ENCODE peak calls at places on chromosomes 13 and 19, in four cellular contexts. One of them, this sample, is unnamed.

GRCh38 chr13:89315287-89315686 is 1644.1 kb downstream of the SLITRK5 start:
- DNase-seq in fibroblast of lung: peak; percentile 26
- DNase-seq in Panc1: no peak
- DNase-seq in substantia nigra: no peak
- DNase-seq in this sample: no peak

GRCh38 chr13:40963927-40964326 is 55.2 kb downstream of the ELF1 start:
- DNase-seq in fibroblast of lung: peak; percentile 43
- DNase-seq in substantia nigra: no peak
- DNase-seq in Panc1: no peak
- DNase-seq in this sample: peak; percentile 66

GRCh38 chr13:98224557-98224956 is 47.5 kb upstream of the RNF113B start:
- DNase-seq in Panc1: no peak
- DNase-seq in fibroblast of lung: no peak
- DNase-seq in substantia nigra: no peak
- DNase-seq in this sample: no peak

GRCh38 chr13:104809483-104809882 is 1726.0 kb downstream of the EFNB2 start:
- DNase-seq in substantia nigra: no peak
- DNase-seq in fibroblast of lung: peak; percentile 52
- DNase-seq in Panc1: no peak
- DNase-seq in this sample: no peak

GRCh38 chr19:2199215-2199614 is 35.5 kb downstream of the DOT1L start:
- DNase-seq in fibroblast of lung: no peak
- DNase-seq in substantia nigra: no peak
- DNase-seq in Panc1: no peak
- DNase-seq in this sample: no peak

GRCh38 chr13:41465215-41465907 is 8.0 kb downstream of the RGCC start:
- DNase-seq in substantia nigra: no peak
- DNase-seq in fibroblast of lung: peak; percentile 81
- DNase-seq in Panc1: no peak
- DNase-seq in this sample: peak; percentile 45

GRCh38 chr19:464146-464545 is 3.3 kb upstream of the SHC2 start:
- DNase-seq in substantia nigra: no peak
- DNase-seq in Panc1: no peak
- DNase-seq in fibroblast of lung: no peak
- DNase-seq in this sample: no peak

GRCh38 chr19:8655340-8655709 is 24.9 kb downstream of the NFILZ start:
- DNase-seq in substantia nigra: no peak
- DNase-seq in fibroblast of lung: no peak
- DNase-seq in Panc1: no peak
- DNase-seq in this sample: no peak

GRCh38 chr13:72384186-72384823 is 343.1 kb downstream of the MZT1 start:
- DNase-seq in Panc1: no peak
- DNase-seq in substantia nigra: no peak
- DNase-seq in fibroblast of lung: peak; percentile 6
- DNase-seq in this sample: no peak

GRCh38 chr19:40778865-40779284 is 828 bp downstream of the RAB4B start:
- DNase-seq in fibroblast of lung: no peak
- DNase-seq in Panc1: no peak
- DNase-seq in substantia nigra: no peak
- DNase-seq in this sample: no peak

GRCh38 chr13:72521965-72522661 is 205.3 kb downstream of the MZT1 start:
- DNase-seq in substantia nigra: no peak
- DNase-seq in fibroblast of lung: no peak
- DNase-seq in Panc1: no peak
- DNase-seq in this sample: no peak

GRCh38 chr13:71867101-71867814 is at the start of gene DACH1:
- DNase-seq in Panc1: no peak
- DNase-seq in substantia nigra: no peak
- DNase-seq in fibroblast of lung: peak; percentile 83
- DNase-seq in this sample: no peak

GRCh38 chr19:2986951-2987491 is 9.7 kb downstream of the TLE6 start:
- DNase-seq in fibroblast of lung: no peak
- DNase-seq in Panc1: no peak
- DNase-seq in substantia nigra: no peak
- DNase-seq in this sample: no peak

GRCh38 chr19:50255115-50255514 is 51.7 kb downstream of the MYH14 start:
- DNase-seq in Panc1: no peak
- DNase-seq in fibroblast of lung: no peak
- DNase-seq in substantia nigra: no peak
- DNase-seq in this sample: no peak

GRCh38 chr13:98994080-98994479 is 16.2 kb upstream of the DOCK9 start:
- DNase-seq in fibroblast of lung: no peak
- DNase-seq in substantia nigra: no peak
- DNase-seq in Panc1: no peak
- DNase-seq in this sample: no peak

GRCh38 chr13:24161010-24161775 is 673 bp downstream of the SPATA13 start:
- DNase-seq in fibroblast of lung: peak; percentile 37
- DNase-seq in Panc1: no peak
- DNase-seq in substantia nigra: no peak
- DNase-seq in this sample: no peak

GRCh38 chr13:36819064-36819810 is at the start of gene RFXAP:
- DNase-seq in fibroblast of lung: peak; percentile 83
- DNase-seq in Panc1: no peak
- DNase-seq in substantia nigra: peak; percentile 46
- DNase-seq in this sample: no peak

GRCh38 chr19:14434157-14434501 is 1.0 kb downstream of the PKN1 start:
- DNase-seq in Panc1: no peak
- DNase-seq in substantia nigra: no peak
- DNase-seq in fibroblast of lung: no peak
- DNase-seq in this sample: no peak

GRCh38 chr13:33746867-33747266 is 71.1 kb upstream of the RFC3 start:
- DNase-seq in fibroblast of lung: no peak
- DNase-seq in Panc1: no peak
- DNase-seq in substantia nigra: no peak
- DNase-seq in this sample: no peak

GRCh38 chr13:33745370-33746324 is 72.3 kb upstream of the RFC3 start:
- DNase-seq in fibroblast of lung: no peak
- DNase-seq in substantia nigra: no peak
- DNase-seq in Panc1: no peak
- DNase-seq in this sample: no peak

GRCh38 chr13:33752631-33753030 is 65.3 kb upstream of the RFC3 start:
- DNase-seq in fibroblast of lung: no peak
- DNase-seq in Panc1: no peak
- DNase-seq in substantia nigra: no peak
- DNase-seq in this sample: no peak

GRCh38 chr13:33756929-33757328 is 61.0 kb upstream of the RFC3 start:
- DNase-seq in Panc1: no peak
- DNase-seq in substantia nigra: no peak
- DNase-seq in fibroblast of lung: no peak
- DNase-seq in this sample: no peak

GRCh38 chr13:33751151-33751550 is 66.8 kb upstream of the RFC3 start:
- DNase-seq in substantia nigra: no peak
- DNase-seq in Panc1: no peak
- DNase-seq in fibroblast of lung: peak; percentile 50
- DNase-seq in this sample: no peak
- H3K27ac ChIP-seq in substantia nigra: no peak overlapping the region
- H3K27ac ChIP-seq in Panc1: no peak overlapping the region
- H3K27ac ChIP-seq in fibroblast of lung: no peak overlapping the region
- H3K27ac ChIP-seq in this sample: no peak overlapping the region

DNA sequence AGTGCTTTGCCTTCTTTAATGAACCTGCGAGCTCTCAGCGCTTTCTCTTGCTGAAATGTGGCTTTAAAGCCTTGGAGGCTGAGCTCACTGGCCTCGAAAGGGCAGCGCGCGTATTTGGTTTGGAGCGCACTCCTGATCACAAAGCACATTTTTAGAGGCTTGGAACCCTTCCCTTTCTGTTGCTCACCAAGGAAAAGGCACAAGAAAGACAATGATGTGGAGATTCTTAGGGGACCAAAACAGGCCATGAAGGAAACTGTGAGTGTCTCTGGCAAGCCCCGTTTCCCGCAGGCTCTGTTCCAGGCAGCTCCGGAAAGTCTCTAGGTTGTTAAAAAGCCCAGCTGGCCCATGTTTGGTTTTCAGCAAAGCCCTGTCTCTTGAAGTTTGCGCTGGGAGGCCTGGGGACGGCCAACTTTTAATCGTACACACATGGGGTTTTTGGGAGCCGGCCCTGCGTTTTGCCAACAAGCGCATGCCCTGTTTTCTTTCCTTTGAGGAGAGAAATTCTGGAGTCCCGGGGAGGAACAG is 9.4 kb upstream of the SPC24 start:
- DNase-seq in substantia nigra: no peak
- DNase-seq in fibroblast of lung: peak; percentile 93
- DNase-seq in Panc1: no peak
- DNase-seq in this sample: no peak
- H3K27ac ChIP-seq in substantia nigra: peak overlapping the region; percentile 35
- H3K27ac ChIP-seq in fibroblast of lung: peak overlapping the region; percentile 90
- H3K27ac ChIP-seq in Panc1: no peak overlapping the region
- H3K27ac ChIP-seq in this sample: no peak overlapping the region

GRCh38 chr13:33817843-33818661 is at the start of gene RFC3:
- DNase-seq in fibroblast of lung: peak; percentile 96
- DNase-seq in Panc1: peak; percentile 57
- DNase-seq in substantia nigra: peak; percentile 50
- DNase-seq in this sample: peak; percentile 71

GRCh38 chr13:33816912-33817311 is 1.0 kb upstream of the RFC3 start:
- DNase-seq in substantia nigra: no peak
- DNase-seq in Panc1: no peak
- DNase-seq in fibroblast of lung: no peak
- DNase-seq in this sample: no peak

GRCh38 chr13:33815011-33815550 is 2.9 kb upstream of the RFC3 start:
- DNase-seq in fibroblast of lung: no peak
- DNase-seq in Panc1: no peak
- DNase-seq in substantia nigra: no peak
- DNase-seq in this sample: no peak

DNA sequence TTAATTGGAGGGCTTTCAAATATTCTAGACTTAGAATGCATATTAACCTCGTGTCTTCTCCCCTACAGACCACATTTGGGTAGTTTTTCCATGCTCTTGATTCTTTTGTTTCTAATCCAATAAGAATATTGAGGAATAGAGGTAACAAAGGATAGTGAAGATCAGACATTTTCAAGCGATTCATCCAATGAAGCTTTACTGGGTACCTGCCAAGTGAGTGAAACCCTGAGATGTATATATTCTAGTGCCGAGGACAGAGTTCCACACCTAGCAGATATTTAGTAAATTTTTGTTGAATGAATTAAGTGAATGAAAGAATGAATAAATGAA is 471 bp upstream of the RFC3 start:
- DNase-seq in Panc1: no peak
- DNase-seq in substantia nigra: no peak
- DNase-seq in fibroblast of lung: no peak
- DNase-seq in this sample: no peak
- H3K27ac ChIP-seq in Panc1: peak overlapping the region; percentile 89
- H3K27ac ChIP-seq in substantia nigra: peak overlapping the region; percentile 28
- H3K27ac ChIP-seq in fibroblast of lung: peak overlapping the region; percentile 58
- H3K27ac ChIP-seq in this sample: peak overlapping the region; percentile 37

GRCh38 chr19:5045015-5045414 is 76.1 kb downstream of the KDM4B start:
- DNase-seq in fibroblast of lung: no peak
- DNase-seq in Panc1: no peak
- DNase-seq in substantia nigra: no peak
- DNase-seq in this sample: no peak

GRCh38 chr19:5048091-5048726 is 79.3 kb downstream of the KDM4B start:
- DNase-seq in Panc1: no peak
- DNase-seq in fibroblast of lung: peak; percentile 72
- DNase-seq in substantia nigra: no peak
- DNase-seq in this sample: no peak

GRCh38 chr19:5046339-5047039 is 77.6 kb downstream of the KDM4B start:
- DNase-seq in fibroblast of lung: no peak
- DNase-seq in substantia nigra: no peak
- DNase-seq in Panc1: no peak
- DNase-seq in this sample: peak; percentile 54

GRCh38 chr19:5047251-5047935 is 78.5 kb downstream of the KDM4B start:
- DNase-seq in substantia nigra: no peak
- DNase-seq in Panc1: no peak
- DNase-seq in fibroblast of lung: no peak
- DNase-seq in this sample: no peak

GRCh38 chr19:5045956-5046338 is 77.0 kb downstream of the KDM4B start:
- DNase-seq in fibroblast of lung: no peak
- DNase-seq in Panc1: no peak
- DNase-seq in substantia nigra: no peak
- DNase-seq in this sample: no peak
- H3K27ac ChIP-seq in fibroblast of lung: no peak overlapping the region
- H3K27ac ChIP-seq in Panc1: peak overlapping the region; percentile 12
- H3K27ac ChIP-seq in substantia nigra: no peak overlapping the region
- H3K27ac ChIP-seq in this sample: peak overlapping the region; percentile 50

GRCh38 chr19:20660473-20660872 is 898 bp downstream of the ZNF626 start:
- DNase-seq in fibroblast of lung: peak; percentile 19
- DNase-seq in substantia nigra: no peak
- DNase-seq in Panc1: no peak
- DNase-seq in this sample: no peak
- H3K27ac ChIP-seq in fibroblast of lung: peak overlapping the region; percentile 88
- H3K27ac ChIP-seq in substantia nigra: no peak overlapping the region
- H3K27ac ChIP-seq in Panc1: peak overlapping the region; percentile 79
- H3K27ac ChIP-seq in this sample: peak overlapping the region; percentile 85

DNA sequence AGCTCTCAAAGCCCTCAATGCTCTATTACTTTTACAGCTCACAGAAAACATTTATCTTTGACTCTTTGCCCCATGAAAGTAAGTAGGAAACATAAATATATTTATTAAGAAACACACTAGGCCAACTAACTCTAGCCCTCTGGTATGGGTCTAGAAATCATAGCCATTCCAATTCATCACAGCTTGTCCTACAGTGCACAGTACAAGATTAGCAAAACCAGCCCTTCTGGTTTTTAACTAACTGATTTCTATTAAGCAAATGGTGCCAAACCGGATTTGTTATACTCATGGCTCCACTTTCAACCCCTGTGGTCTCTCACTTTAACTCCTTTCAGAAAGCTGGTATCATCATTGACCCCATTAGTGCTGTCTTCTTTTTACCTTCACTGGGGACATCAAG is 5.6 kb upstream of the LRRC63 start:
- DNase-seq in fibroblast of lung: no peak
- DNase-seq in Panc1: no peak
- DNase-seq in substantia nigra: no peak
- DNase-seq in this sample: no peak
- H3K27ac ChIP-seq in fibroblast of lung: no peak overlapping the region
- H3K27ac ChIP-seq in Panc1: no peak overlapping the region
- H3K27ac ChIP-seq in substantia nigra: no peak overlapping the region
- H3K27ac ChIP-seq in this sample: no peak overlapping the region

DNA sequence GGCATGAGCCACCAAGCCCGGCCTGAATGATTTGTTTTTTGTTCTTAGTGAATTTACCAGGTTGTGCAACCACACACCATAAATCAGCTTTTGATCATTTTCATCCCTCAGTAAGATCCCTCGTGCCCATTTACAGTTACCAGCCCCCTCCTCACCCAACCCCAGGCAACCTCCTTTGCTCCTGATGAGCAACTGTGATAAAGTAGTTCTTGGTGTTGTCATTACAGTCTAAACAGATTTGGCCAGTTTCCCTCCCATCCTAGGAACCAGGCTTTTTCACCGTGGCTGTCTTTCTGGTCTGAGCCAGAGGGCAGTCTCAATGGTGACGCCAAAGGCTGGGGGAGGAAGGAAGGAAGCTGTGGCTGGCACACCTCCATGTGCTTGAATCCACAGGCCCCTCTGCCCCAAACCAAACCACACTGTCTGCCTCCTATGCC is 61.2 kb upstream of the WDFY2 start:
- DNase-seq in substantia nigra: no peak
- DNase-seq in fibroblast of lung: peak; percentile 63
- DNase-seq in Panc1: no peak
- DNase-seq in this sample: peak; percentile 41
- H3K27ac ChIP-seq in substantia nigra: no peak overlapping the region
- H3K27ac ChIP-seq in fibroblast of lung: no peak overlapping the region
- H3K27ac ChIP-seq in Panc1: no peak overlapping the region
- H3K27ac ChIP-seq in this sample: peak overlapping the region; percentile 97